ENCODE peak calls at places on chromosome 5, in six cellular contexts. C, T, F, H, S and E are unnamed samples.

GRCh38 chr5:40073927-40074326 is 605.8 kb upstream of the PTGER4 start:
- DNase-seq in T (no peak), C (no peak), H (no peak), S (no peak), F (no peak), E (no peak)

GRCh38 chr5:176629317-176629852 is 949 bp downstream of the SNCB start:
- DNase-seq in C (no peak), H (no peak), S (no peak), T (no peak), F (no peak), E (no peak)

GRCh38 chr5:44257221-44257620 is 132.0 kb downstream of the FGF10 start:
- DNase-seq in H (no peak), F (no peak), C (no peak), S (no peak), T (no peak), E (no peak)

GRCh38 chr5:179223528-179223927 is 121.7 kb downstream of the ADAMTS2 start:
- DNase-seq in T (no peak), S (no peak), F (no peak), C (no peak), H (no peak), E (no peak)

GRCh38 chr5:123819401-123819800 is 307.4 kb downstream of the CSNK1G3 start:
- DNase-seq in C (no peak), F (no peak), S (no peak), T (no peak), H (no peak), E (no peak)

GRCh38 chr5:45512521-45512920 is 183.7 kb downstream of the HCN1 start:
- DNase-seq in C (no peak), F (no peak), H (no peak), T (no peak), S (no peak), E (no peak)

GRCh38 chr5:7897014-7897600 is 28.2 kb downstream of the MTRR start:
- DNase-seq in H (no peak), F (no peak), T (peak), S (no peak), C (peak), E (peak)

GRCh38 chr5:173671121-173671949 is 54.9 kb upstream of the BOD1 start:
- DNase-seq in S (peak), H (no peak), T (no peak), F (no peak), C (no peak), E (no peak)

GRCh38 chr5:150783422-150783928 is 4.9 kb downstream of the SMIM3 start:
- DNase-seq in H (peak), S (peak), C (peak), T (no peak), F (no peak), E (no peak)

GRCh38 chr5:34756781-34757624 is 82.0 kb upstream of the TTC23L start:
- DNase-seq in S (no peak), H (no peak), T (no peak), F (no peak), C (no peak), E (peak)

GRCh38 chr5:10478436-10478835 is 36.8 kb downstream of the ROPN1L start:
- DNase-seq in F (no peak), C (no peak), S (no peak), T (no peak), H (no peak), E (no peak)

GRCh38 chr5:102807878-102808502 is 52.9 kb downstream of the PAM start:
- DNase-seq in S (no peak), C (peak), H (no peak), T (peak), F (no peak), E (no peak)

GRCh38 chr5:94508421-94509148 is 109.8 kb downstream of the KIAA0825 start:
- DNase-seq in F (no peak), H (no peak), S (no peak), C (no peak), T (no peak), E (no peak)

GRCh38 chr5:2166979-2167377 is 284.3 kb upstream of the IRX4 start:
- DNase-seq in T (no peak), F (no peak), H (no peak), C (no peak), S (no peak), E (no peak)

GRCh38 chr5:118614701-118615475 is 373.5 kb downstream of the DTWD2 start:
- DNase-seq in F (no peak), H (no peak), T (no peak), S (no peak), C (no peak), E (no peak)

GRCh38 chr5:133051117-133051546 is 681 bp upstream of the HSPA4 start:
- DNase-seq in S (no peak), F (no peak), H (no peak), C (no peak), T (peak), E (no peak)

GRCh38 chr5:9233712-9234111 is 312.2 kb downstream of the SEMA5A start:
- DNase-seq in F (peak), S (no peak), C (peak), T (peak), H (no peak), E (no peak)

GRCh38 chr5:173246135-173246495 is 11.1 kb upstream of the NKX2-5 start:
- DNase-seq in F (no peak), S (no peak), C (no peak), H (no peak), T (no peak), E (no peak)

GRCh38 chr5:31487510-31487909 is 44.4 kb downstream of the DROSHA start:
- DNase-seq in H (no peak), F (no peak), T (no peak), C (no peak), S (no peak), E (no peak)

GRCh38 chr5:1778138-1779020 is 21.3 kb downstream of the MRPL36 start:
- DNase-seq in F (no peak), H (no peak), T (no peak), C (no peak), S (no peak), E (no peak)

GRCh38 chr5:43314724-43315123 is 1.5 kb upstream of the HMGCS1 start:
- DNase-seq in F (no peak), T (no peak), H (no peak), C (no peak), S (no peak), E (no peak)

GRCh38 chr5:107431998-107432397 is 238.7 kb downstream of the EFNA5 start:
- DNase-seq in S (no peak), C (no peak), T (no peak), F (no peak), H (no peak), E (no peak)

GRCh38 chr5:77568082-77568481 is 70.4 kb downstream of the OTP start:
- DNase-seq in S (no peak), F (no peak), H (no peak), T (no peak), C (no peak), E (no peak)

GRCh38 chr5:77568555-77568954 is 70.0 kb downstream of the OTP start:
- DNase-seq in H (no peak), S (no peak), T (no peak), C (no peak), F (no peak), E (no peak)

GRCh38 chr5:77563475-77563874 is 71.4 kb upstream of the WDR41 start:
- DNase-seq in T (no peak), C (no peak), F (no peak), S (no peak), H (no peak), E (no peak)

GRCh38 chr5:77569409-77569808 is 69.1 kb downstream of the OTP start:
- DNase-seq in C (no peak), S (no peak), F (no peak), H (no peak), T (no peak), E (no peak)
- TF ChIP-seq CTCF in C (no peak), S (no peak), F (no peak), H (no peak), T (no peak), E (no peak)

GRCh38 chr5:167903243-167903642 is 388.2 kb upstream of the WWC1 start:
- DNase-seq in S (no peak), C (no peak), H (no peak), T (no peak), F (no peak), E (no peak)
- TF ChIP-seq CTCF in S (no peak), C (no peak), H (no peak), T (no peak), F (no peak), E (no peak)

DNA sequence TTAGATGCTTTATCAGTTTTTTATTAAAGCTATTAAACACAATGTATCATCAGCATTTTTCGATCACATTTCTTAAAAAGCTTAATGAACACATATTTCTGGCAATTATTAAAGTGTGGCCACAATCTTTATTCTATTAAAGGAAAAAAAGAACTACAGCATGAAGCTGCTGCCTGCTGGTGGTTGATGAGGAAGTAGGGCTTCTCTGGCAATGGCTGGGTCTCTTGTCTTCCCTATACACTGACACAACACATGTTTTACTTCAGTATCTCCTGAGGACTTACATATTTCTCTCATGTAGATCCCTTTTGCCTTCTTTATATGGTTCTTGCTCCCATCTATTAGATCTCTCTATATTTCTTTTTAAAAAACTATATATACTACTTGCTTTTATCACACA is 590.7 kb downstream of the RAB3C start:
- DNase-seq in C (no peak), T (no peak), F (no peak), S (no peak), H (no peak), E (no peak)
- TF ChIP-seq CTCF in C (no peak), T (no peak), F (no peak), S (no peak), H (peak), E (no peak)

GRCh38 chr5:23506329-23507236 is 826 bp upstream of the PRDM9 start:
- DNase-seq in F (no peak), S (no peak), C (no peak), H (no peak), T (peak), E (peak)
- TF ChIP-seq CTCF in F (no peak), S (no peak), C (peak), H (no peak), T (peak), E (peak)

DNA sequence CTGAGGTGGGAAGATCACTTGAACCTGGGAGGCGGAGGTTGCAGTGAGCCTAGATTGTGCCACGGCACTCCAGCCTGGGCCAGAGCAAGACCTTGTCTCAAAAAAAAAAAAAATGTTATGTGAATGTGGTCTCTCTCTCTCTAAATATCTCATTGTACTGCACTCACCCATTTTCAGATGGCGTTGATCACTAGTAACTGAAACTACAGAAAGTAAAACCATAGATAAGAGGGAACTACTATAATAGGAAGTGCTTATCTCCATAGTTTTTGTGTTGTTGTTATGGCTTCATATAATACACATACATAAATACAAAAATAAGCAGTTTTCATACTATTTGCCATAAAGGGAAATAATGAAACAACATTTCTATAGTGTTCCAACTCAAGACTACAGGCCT is 9.1 kb downstream of the IL31RA start:
- DNase-seq in F (no peak), S (no peak), T (no peak), C (no peak), H (no peak), E (no peak)
- TF ChIP-seq CTCF in F (no peak), S (no peak), T (no peak), C (no peak), H (no peak), E (no peak)

GRCh38 chr5:96374653-96375052 is 58.4 kb downstream of the PCSK1 start:
- DNase-seq in S (no peak), H (no peak), T (no peak), F (no peak), C (no peak), E (no peak)

GRCh38 chr5:96373006-96373405 is 60.0 kb downstream of the PCSK1 start:
- DNase-seq in T (no peak), S (no peak), F (no peak), C (no peak), H (no peak), E (no peak)

DNA sequence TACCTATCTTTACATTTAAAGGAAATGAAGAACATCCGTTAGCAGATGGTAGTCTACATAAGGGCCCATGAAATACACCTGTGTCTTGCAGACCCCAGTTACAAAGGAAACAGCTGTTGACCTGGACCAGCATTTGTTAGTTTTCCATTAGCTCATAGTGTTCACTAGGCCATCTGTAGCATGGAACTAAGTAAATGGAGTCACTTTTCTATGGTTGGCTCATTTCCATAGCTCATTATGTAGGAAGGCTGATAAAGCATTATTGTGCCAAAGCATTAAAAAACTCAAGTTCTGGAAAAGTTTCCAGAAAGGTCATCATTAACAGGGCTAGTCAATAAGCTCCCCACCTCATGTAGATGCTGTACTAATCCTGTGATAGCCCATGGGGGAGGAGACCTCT is 62.1 kb downstream of the PCSK1 start:
- DNase-seq in S (no peak), T (no peak), F (no peak), H (no peak), C (no peak), E (no peak)
- TF ChIP-seq CTCF in S (no peak), T (no peak), F (no peak), H (no peak), C (no peak), E (no peak)